ENCODE peak calls at places on chromosome 14, in nine cellular contexts. T is activated CD4-positive, alpha-beta T cell treated with anti-CD3 and anti-CD28 coated beads, Interleukin-2, amount 10 ng/mL, durations not matched to agents 7 days and 5 days; Q is fibroblast of mammary gland; A is CMK; Z is NCI-H345; W is AG08395; K is fibroblast of lung; L is activated T-cell treated with anti-CD3 and anti-CD28 coated beads, Interleukin-2, amount 50 U/mL, for 72 hours; H is KG1. F is an unnamed sample.

GRCh38 chr14:105852378-105853088 is 326.1 kb downstream of the TMEM121 start:
- DNase-seq in H (no peak), W (no peak), Q (no peak), A (no peak), T (no peak), Z (no peak), L (no peak), K (no peak), F (no peak)

GRCh38 chr14:77124345-77125274 is 17.0 kb downstream of the ZDHHC22 start:
- DNase-seq in Z (no peak), Q (peak), A (no peak), T (peak), H (peak), K (peak), L (peak), W (peak), F (peak)

GRCh38 chr14:92487513-92488133 is 26.0 kb upstream of the RIN3 start:
- DNase-seq in K (no peak), H (no peak), Q (no peak), W (no peak), L (no peak), Z (no peak), A (no peak), T (no peak), F (no peak)

GRCh38 chr14:103377522-103378041 is 7.6 kb upstream of the MARK3 start:
- DNase-seq in L (no peak), H (no peak), K (no peak), W (no peak), Z (no peak), A (no peak), Q (no peak), T (no peak), F (no peak)

GRCh38 chr14:32940066-32940651 is 1.5 kb downstream of the NPAS3 start:
- DNase-seq in Q (peak), L (no peak), Z (peak), W (no peak), K (peak), A (no peak), T (no peak), H (no peak), F (no peak)

GRCh38 chr14:58749066-58749669 is 111.4 kb downstream of the DACT1 start:
- DNase-seq in W (peak), Z (peak), L (peak), Q (peak), H (peak), A (no peak), K (peak), T (peak), F (peak)

GRCh38 chr14:105905456-105905855 is 379.1 kb downstream of the TMEM121 start:
- DNase-seq in A (no peak), T (no peak), H (no peak), Z (no peak), Q (no peak), K (no peak), W (no peak), L (no peak), F (no peak)

GRCh38 chr14:103207404-103208072 is 84.3 kb downstream of the TNFAIP2 start:
- DNase-seq in H (no peak), Q (no peak), A (no peak), K (peak), L (no peak), W (peak), Z (peak), T (no peak), F (no peak)

GRCh38 chr14:77529963-77530362 is 31.3 kb upstream of the ISM2 start:
- DNase-seq in L (no peak), T (no peak), Z (no peak), W (no peak), H (no peak), Q (no peak), A (no peak), K (no peak), F (no peak)

GRCh38 chr14:99728981-99729451 is 44.9 kb downstream of the CYP46A1 start:
- DNase-seq in W (no peak), Q (no peak), T (no peak), K (no peak), H (no peak), Z (no peak), L (no peak), A (no peak), F (no peak)

GRCh38 chr14:58637391-58638230 is at the start of gene DACT1:
- DNase-seq in W (peak), A (peak), L (peak), H (no peak), K (peak), T (peak), Z (peak), Q (peak), F (peak)

GRCh38 chr14:93970967-93971634 is 5.3 kb downstream of the ASB2 start:
- DNase-seq in W (no peak), H (no peak), T (peak), L (peak), Z (no peak), A (no peak), K (no peak), Q (no peak), F (no peak)

GRCh38 chr14:36519431-36520321 is at the start of gene NKX2-1:
- DNase-seq in A (no peak), Q (no peak), W (no peak), H (no peak), L (no peak), Z (peak), K (peak), T (no peak), F (no peak)

GRCh38 chr14:51094282-51094821 is 553 bp downstream of the TRIM9 start:
- DNase-seq in A (no peak), T (peak), H (no peak), W (no peak), Q (no peak), K (peak), Z (peak), L (peak), F (no peak)

GRCh38 chr14:61610900-61611299 is 84.4 kb upstream of the HIF1A start:
- DNase-seq in H (no peak), T (no peak), K (no peak), Z (no peak), Q (no peak), A (no peak), L (no peak), W (no peak), F (no peak)

GRCh38 chr14:81323621-81324400 is 76.3 kb downstream of the STON2 start:
- DNase-seq in W (no peak), A (no peak), K (peak), Z (no peak), T (no peak), H (no peak), L (no peak), Q (no peak), F (no peak)

GRCh38 chr14:64227856-64228255 is 66.3 kb downstream of the ESR2 start:
- DNase-seq in Q (no peak), Z (no peak), W (no peak), K (no peak), H (no peak), A (no peak), T (no peak), L (no peak), F (no peak)

GRCh38 chr14:61154606-61155005 is 126.5 kb downstream of the TMEM30B start:
- DNase-seq in Z (no peak), L (no peak), W (no peak), A (no peak), K (peak), H (no peak), T (no peak), Q (no peak), F (no peak)

GRCh38 chr14:59161571-59162175 is 26.8 kb upstream of the DAAM1 start:
- DNase-seq in K (peak), Q (peak), T (peak), Z (no peak), H (no peak), A (no peak), L (peak), W (peak), F (no peak)

GRCh38 chr14:60805881-60806569 is 71.5 kb downstream of the MNAT1 start:
- DNase-seq in W (peak), H (no peak), Q (peak), K (peak), L (no peak), A (no peak), T (no peak), Z (no peak), F (no peak)

GRCh38 chr14:75648066-75648838 is 12.4 kb downstream of the ERG28 start:
- DNase-seq in L (no peak), Q (peak), Z (no peak), T (no peak), A (no peak), H (no peak), W (peak), K (peak), F (no peak)

GRCh38 chr14:36105401-36105800 is 71.1 kb downstream of the PTCSC3 start:
- DNase-seq in H (no peak), A (no peak), Z (peak), K (no peak), Q (peak), T (no peak), W (no peak), L (no peak), F (no peak)

GRCh38 chr14:99733221-99733550 is 49.1 kb downstream of the CYP46A1 start:
- DNase-seq in W (no peak), K (no peak), A (no peak), L (no peak), H (no peak), Q (no peak), T (no peak), Z (no peak), F (no peak)

GRCh38 chr14:104875811-104876210 is 10.7 kb downstream of the CEP170B start:
- DNase-seq in W (no peak), Q (no peak), L (no peak), K (no peak), Z (no peak), A (no peak), H (no peak), T (no peak), F (no peak)

GRCh38 chr14:62213516-62213915 is 451.3 kb downstream of the SNAPC1 start:
- DNase-seq in A (no peak), Q (peak), H (no peak), W (no peak), T (no peak), K (peak), Z (no peak), L (no peak), F (no peak)

GRCh38 chr14:59870277-59871165 is at the start of gene RTN1:
- DNase-seq in H (no peak), W (peak), A (no peak), Q (peak), L (peak), K (peak), T (peak), Z (peak), F (peak)

GRCh38 chr14:22978487-22978837 is 3.9 kb downstream of the AJUBA start:
- DNase-seq in K (peak), T (no peak), Z (no peak), Q (peak), H (no peak), L (no peak), W (no peak), A (no peak), F (no peak)

GRCh38 chr14:34181308-34181707 is 230.4 kb upstream of the EGLN3 start:
- DNase-seq in Q (no peak), Z (no peak), H (no peak), T (no peak), L (no peak), W (no peak), A (no peak), K (no peak), F (no peak)

GRCh38 chr14:74618078-74618952 is 6.3 kb upstream of the LTBP2 start:
- DNase-seq in H (peak), L (peak), Q (peak), W (no peak), T (peak), Z (no peak), A (no peak), K (peak), F (no peak)

GRCh38 chr14:65069874-65070709 is 32.2 kb downstream of the MAX start:
- DNase-seq in W (no peak), K (no peak), H (no peak), Z (peak), L (no peak), Q (no peak), A (no peak), T (no peak), F (no peak)

GRCh38 chr14:22715890-22716289 is 50.6 kb upstream of the OXA1L start:
- DNase-seq in H (no peak), Z (no peak), Q (no peak), W (no peak), T (no peak), A (no peak), L (no peak), K (no peak), F (no peak)

F was measured in midbrain.